ENCODE peak calls at places on chromosomes 12 and 14, in five cellular contexts. F, S, D, J and B are unnamed samples.

GRCh38 chr12:96048392-96048969 is 13.1 kb upstream of the LTA4H start:
- ATAC-seq in F (peak), D (no peak), J (no peak), S (no peak), B (no peak)

GRCh38 chr12:46455648-46456352 is 83.2 kb upstream of the SLC38A2 start:
- ATAC-seq in D (no peak), S (no peak), F (peak), J (peak), B (no peak)

GRCh38 chr14:55359307-55359706 is 52.3 kb downstream of the ATG14 start:
- ATAC-seq in F (no peak), J (no peak), D (no peak), S (no peak), B (no peak)

GRCh38 chr12:18431776-18432175 is 170.5 kb downstream of the PIK3C2G start:
- ATAC-seq in D (no peak), S (no peak), F (peak), J (no peak), B (no peak)

GRCh38 chr14:73640796-73641195 is 4.0 kb upstream of the DNAL1 start:
- ATAC-seq in S (peak), D (no peak), F (no peak), J (no peak), B (no peak)

GRCh38 chr12:62434504-62435336 is 31.9 kb upstream of the MON2 start:
- ATAC-seq in D (peak), S (peak), F (peak), J (no peak), B (no peak)

GRCh38 chr12:85484387-85484786 is 204.4 kb downstream of the ALX1 start:
- ATAC-seq in D (no peak), F (no peak), S (no peak), J (no peak), B (no peak)

GRCh38 chr12:34163443-34163842 is 141.1 kb downstream of the ALG10 start:
- ATAC-seq in F (no peak), J (no peak), S (no peak), D (no peak), B (no peak)

GRCh38 chr14:68951051-68951797 is 27.9 kb downstream of the ACTN1 start:
- ATAC-seq in D (peak), S (no peak), F (peak), J (no peak), B (peak)

GRCh38 chr14:38211258-38211735 is 3.6 kb downstream of the SSTR1 start:
- ATAC-seq in F (no peak), S (no peak), J (no peak), D (no peak), B (no peak)

GRCh38 chr12:19489168-19489567 is 49.9 kb downstream of the AEBP2 start:
- ATAC-seq in D (no peak), F (no peak), J (peak), S (no peak), B (no peak)

GRCh38 chr12:124008629-124009028 is 35.6 kb downstream of the ZNF664 start:
- ATAC-seq in F (no peak), S (no peak), D (peak), J (no peak), B (no peak)

GRCh38 chr12:67710582-67710981 is 62.0 kb downstream of the DYRK2 start:
- ATAC-seq in F (peak), D (peak), S (no peak), J (peak), B (peak)

GRCh38 chr12:45458854-45459807 is 243.2 kb downstream of the ANO6 start:
- ATAC-seq in J (no peak), F (no peak), D (peak), S (no peak), B (no peak)

GRCh38 chr12:71599213-71599612 is 64.4 kb downstream of the ZFC3H1 start:
- ATAC-seq in J (no peak), S (no peak), F (no peak), D (no peak), B (no peak)